ENCODE peak calls at places on chromosome 19, in four cellular contexts. C is osteocyte, S is HuH-7, X is gastrocnemius medialis. V is an unnamed sample.

GRCh38 chr19:19591133-19591825 is 27.2 kb downstream of the PBX4 start:
- DNase-seq in S (no peak), X (no peak), C (no peak), V (peak)

GRCh38 chr19:8262431-8262830 is 45.7 kb downstream of the CD320 start:
- DNase-seq in C (no peak), X (no peak), S (no peak), V (no peak)

GRCh38 chr19:58228584-58229254 is at the start of gene ZNF544:
- DNase-seq in X (peak), C (peak), S (peak), V (peak)

GRCh38 chr19:10882108-10882457 is 10.7 kb downstream of the CARM1 start:
- DNase-seq in X (no peak), S (no peak), C (no peak), V (no peak)

GRCh38 chr19:16605115-16605514 is 22.9 kb downstream of the MED26 start:
- DNase-seq in C (no peak), S (no peak), X (no peak), V (no peak)

GRCh38 chr19:46317339-46317738 is 20.5 kb downstream of the HIF3A start:
- DNase-seq in S (no peak), C (no peak), X (no peak), V (no peak)

GRCh38 chr19:49498475-49498874 is 2.2 kb downstream of the RPS11 start:
- DNase-seq in C (no peak), S (no peak), X (no peak), V (no peak)

GRCh38 chr19:18975011-18975410 is 34.0 kb upstream of the HOMER3 start:
- DNase-seq in S (no peak), C (no peak), X (no peak), V (no peak)

GRCh38 chr19:4319067-4319718 is 14.8 kb downstream of the FSD1 start:
- DNase-seq in X (no peak), C (no peak), S (no peak), V (no peak)